ENCODE peak calls at places on chromosomes 11 and 22, in seven cellular contexts. J, A, L, I, T, B and V are unnamed samples.
A peak's percentile ranks its signal among the peaks of the same experiment; 100 is the strongest.

GRCh38 chr22:21984793-21985192 is 2.2 kb upstream of the TOP3B start:
- DNase-seq in T (no peak), A (no peak), J (peak; percentile 14), I (no peak), L (no peak), B (no peak), V (no peak)

GRCh38 chr11:62370743-62371440 is 33.6 kb downstream of the ASRGL1 start:
- DNase-seq in I (peak; percentile 70), T (no peak), L (peak; percentile 29), B (no peak), J (no peak), A (peak; percentile 57), V (peak; percentile 49)

GRCh38 chr11:2930705-2931415 is 1.6 kb upstream of the PHLDA2 start:
- DNase-seq in A (peak; percentile 81), T (peak; percentile 84), J (peak; percentile 42), I (no peak), B (no peak), L (no peak), V (peak; percentile 76)

GRCh38 chr11:117408356-117408755 is 80.7 kb downstream of the CEP164 start:
- DNase-seq in I (no peak), A (no peak), T (no peak), L (no peak), B (no peak), J (no peak), V (no peak)

GRCh38 chr11:102469196-102469821 is 16.7 kb upstream of the TMEM123 start:
- DNase-seq in T (peak; percentile 5), L (no peak), J (peak; percentile 56), A (no peak), B (peak; percentile 29), I (no peak), V (no peak)

GRCh38 chr22:25746012-25746373 is 4.0 kb downstream of the MYO18B start:
- DNase-seq in A (no peak), T (no peak), J (no peak), L (no peak), I (no peak), B (peak; percentile 31), V (no peak)

GRCh38 chr11:130726234-130726559 is 190.1 kb downstream of the SNX19 start:
- DNase-seq in J (no peak), A (peak; percentile 64), I (no peak), B (peak; percentile 50), T (no peak), L (no peak), V (no peak)

GRCh38 chr11:35614949-35615569 is 3.2 kb upstream of the FJX1 start:
- DNase-seq in J (no peak), T (no peak), I (no peak), A (no peak), L (no peak), B (no peak), V (no peak)

GRCh38 chr11:12536566-12536965 is 137.7 kb upstream of the TEAD1 start:
- DNase-seq in A (no peak), I (no peak), J (no peak), L (no peak), B (no peak), T (no peak), V (no peak)

GRCh38 chr11:93773045-93773477 is 11.0 kb upstream of the MED17 start:
- DNase-seq in I (no peak), A (no peak), T (no peak), L (no peak), B (no peak), J (no peak), V (no peak)

GRCh38 chr11:123478352-123478986 is 48.4 kb downstream of the GRAMD1B start:
- DNase-seq in L (no peak), T (peak; percentile 56), I (peak; percentile 59), B (peak; percentile 83), J (peak; percentile 82), A (no peak), V (peak; percentile 54)

GRCh38 chr11:5596611-5597201 is at the start of gene TRIM6:
- DNase-seq in I (no peak), A (peak; percentile 73), T (no peak), L (no peak), J (peak; percentile 40), B (peak; percentile 50), V (peak; percentile 49)

GRCh38 chr11:18093946-18094345 is 11.9 kb downstream of the SAAL1 start:
- DNase-seq in L (no peak), I (no peak), A (no peak), J (no peak), B (no peak), T (no peak), V (no peak)

GRCh38 chr22:42990131-42990838 is 24.7 kb downstream of the PACSIN2 start:
- DNase-seq in J (peak; percentile 92), T (no peak), L (no peak), I (no peak), A (no peak), B (peak; percentile 92), V (peak; percentile 50)

GRCh38 chr11:78370406-78371172 is 47.0 kb downstream of the GAB2 start:
- DNase-seq in T (no peak), A (no peak), L (no peak), B (peak; percentile 26), J (no peak), I (no peak), V (no peak)

GRCh38 chr11:101487775-101488174 is 96.0 kb downstream of the TRPC6 start:
- DNase-seq in T (no peak), I (no peak), A (no peak), B (peak; percentile 93), L (no peak), J (peak; percentile 19), V (no peak)

GRCh38 chr11:65212226-65212801 is 30.6 kb downstream of the CAPN1 start:
- DNase-seq in J (no peak), A (no peak), T (no peak), L (no peak), I (no peak), B (no peak), V (no peak)
- TF ChIP-seq CTCF in J (no peak), A (no peak), T (no peak), L (no peak), I (no peak), B (no peak), V (no peak)

DNA sequence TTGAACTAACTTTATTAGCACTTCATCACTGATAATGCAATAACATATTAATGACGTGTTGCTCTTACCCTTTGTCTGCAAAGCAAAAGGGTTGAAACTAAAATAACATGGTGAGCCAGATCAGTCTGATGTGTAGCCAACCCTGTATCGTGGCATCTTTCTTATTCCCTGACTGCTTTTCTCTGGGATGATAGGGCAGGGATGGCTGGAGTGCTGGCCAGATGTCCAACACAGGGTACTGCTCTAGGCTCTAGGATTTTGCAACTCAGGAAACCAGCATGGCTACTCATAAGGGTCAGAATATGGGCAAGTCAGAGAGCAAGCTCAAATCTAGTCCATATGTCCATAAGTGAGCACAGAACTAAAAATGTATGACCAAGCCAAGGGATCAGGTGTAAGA is 129.1 kb downstream of the SLC17A6 start:
- DNase-seq in A (no peak), L (no peak), B (peak; percentile 40), J (no peak), I (no peak), T (no peak), V (no peak)
- TF ChIP-seq CTCF in A (no peak), L (no peak), B (no peak), J (no peak), I (no peak), T (no peak), V (no peak)

DNA sequence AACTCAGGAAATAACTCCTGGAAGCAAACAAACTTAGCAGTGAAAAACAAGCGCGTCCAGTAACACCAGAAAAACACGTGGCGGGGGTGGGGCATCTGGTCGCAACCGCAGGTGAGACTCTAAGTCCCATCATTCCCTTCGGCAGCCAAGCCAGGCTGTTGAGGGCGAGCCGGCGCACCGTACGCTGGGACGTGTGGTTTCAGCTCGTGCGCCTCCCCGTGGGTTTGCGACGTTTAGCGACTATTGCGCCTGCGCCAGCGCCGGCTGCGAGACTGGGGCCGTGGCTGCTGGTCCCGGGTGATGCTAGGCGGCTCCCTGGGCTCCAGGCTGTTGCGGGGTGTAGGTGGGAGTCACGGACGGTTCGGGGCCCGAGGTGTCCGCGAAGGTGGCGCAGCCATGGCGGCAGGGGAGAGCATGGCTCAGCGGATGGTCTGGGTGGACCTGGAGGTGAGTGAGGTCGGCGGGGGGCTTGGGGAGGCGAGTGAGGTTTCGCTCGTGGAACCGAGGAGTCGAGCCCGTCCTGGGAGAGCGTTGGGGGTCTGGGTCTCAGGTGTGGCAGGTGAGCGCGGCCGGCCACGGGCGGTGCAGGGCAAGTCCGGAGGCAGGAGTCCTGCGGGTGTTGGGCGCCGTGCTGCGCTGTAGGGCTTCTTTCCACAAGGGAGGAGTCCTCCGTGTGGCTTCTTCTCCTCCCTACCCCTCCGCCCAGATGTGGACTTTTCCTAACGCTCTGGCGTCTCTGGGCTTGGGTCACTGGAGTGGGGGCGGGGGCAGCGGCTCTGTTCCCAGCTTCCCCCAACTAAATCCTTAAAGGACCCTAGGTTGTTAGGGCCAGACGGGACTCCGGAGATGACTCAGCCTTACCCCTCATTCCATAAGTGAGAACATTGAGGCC is at the start of gene REXO2:
- DNase-seq in J (peak; percentile 90), A (peak; percentile 97), L (peak; percentile 87), I (peak; percentile 94), B (peak; percentile 95), T (peak; percentile 98), V (peak; percentile 91)
- TF ChIP-seq CTCF in J (peak; percentile 55), A (peak; percentile 30), L (no peak), I (no peak), B (peak; percentile 49), T (peak; percentile 21), V (peak; percentile 22)

GRCh38 chr11:13682212-13682611 is 13.7 kb downstream of the FAR1 start:
- DNase-seq in T (no peak), A (no peak), I (no peak), J (no peak), L (no peak), B (no peak), V (no peak)
- TF ChIP-seq CTCF in T (no peak), A (no peak), I (no peak), J (no peak), L (no peak), B (no peak), V (no peak)

GRCh38 chr11:66002648-66003225 is 434 bp downstream of the BANF1 start:
- DNase-seq in A (peak; percentile 77), B (peak; percentile 44), T (peak; percentile 61), J (peak; percentile 21), L (no peak), I (no peak), V (no peak)
- TF ChIP-seq CTCF in A (peak; percentile 27), B (peak; percentile 32), T (peak; percentile 12), J (peak; percentile 25), L (no peak), I (no peak), V (no peak)

GRCh38 chr11:47233989-47234668 is 14.5 kb downstream of the ACP2 start:
- DNase-seq in L (no peak), J (peak; percentile 90), B (peak; percentile 80), T (no peak), I (no peak), A (peak; percentile 24), V (no peak)
- TF ChIP-seq CTCF in L (no peak), J (peak; percentile 59), B (peak; percentile 56), T (no peak), I (no peak), A (peak; percentile 43), V (no peak)